ENCODE peak calls at places on chromosome 22, in six cellular contexts. One of them, this sample, is unnamed.

GRCh38 chr22:49237703-49238102 is 590.0 kb downstream of the BRD1 start:
- DNase-seq in IMR-90: no peak
- DNase-seq in mesenchymal stem cell: no peak
- DNase-seq in H9: no peak
- DNase-seq in trophoblast cell: no peak
- DNase-seq in neuronal stem cell: no peak
- DNase-seq in this sample: no peak

GRCh38 chr22:35154937-35155387 is 89.0 kb downstream of the ISX start:
- DNase-seq in neuronal stem cell: peak; percentile 56
- DNase-seq in H9: peak; percentile 93
- DNase-seq in IMR-90: peak; percentile 35
- DNase-seq in mesenchymal stem cell: peak; percentile 50
- DNase-seq in trophoblast cell: peak; percentile 33
- DNase-seq in this sample: peak; percentile 95

GRCh38 chr22:25509391-25509791 is 55.1 kb upstream of the GRK3 start:
- DNase-seq in neuronal stem cell: no peak
- DNase-seq in trophoblast cell: peak; percentile 17
- DNase-seq in IMR-90: peak; percentile 44
- DNase-seq in mesenchymal stem cell: no peak
- DNase-seq in H9: no peak
- DNase-seq in this sample: no peak

GRCh38 chr22:49925525-49926128 is 7.2 kb downstream of the CRELD2 start:
- DNase-seq in neuronal stem cell: no peak
- DNase-seq in IMR-90: no peak
- DNase-seq in trophoblast cell: no peak
- DNase-seq in mesenchymal stem cell: no peak
- DNase-seq in H9: no peak
- DNase-seq in this sample: no peak

GRCh38 chr22:30857103-30857502 is 111.5 kb downstream of the MORC2 start:
- DNase-seq in trophoblast cell: no peak
- DNase-seq in mesenchymal stem cell: no peak
- DNase-seq in H9: no peak
- DNase-seq in neuronal stem cell: no peak
- DNase-seq in IMR-90: no peak
- DNase-seq in this sample: no peak

GRCh38 chr22:24695958-24696511 is 78.5 kb downstream of the PIWIL3 start:
- DNase-seq in H9: peak; percentile 66
- DNase-seq in IMR-90: peak; percentile 69
- DNase-seq in trophoblast cell: no peak
- DNase-seq in neuronal stem cell: no peak
- DNase-seq in mesenchymal stem cell: peak; percentile 51
- DNase-seq in this sample: peak; percentile 82

GRCh38 chr22:33766056-33766455 is 154.2 kb downstream of the LARGE1 start:
- DNase-seq in IMR-90: no peak
- DNase-seq in H9: no peak
- DNase-seq in trophoblast cell: no peak
- DNase-seq in mesenchymal stem cell: no peak
- DNase-seq in neuronal stem cell: no peak
- DNase-seq in this sample: no peak

GRCh38 chr22:24329453-24329852 is 58.8 kb downstream of the SPECC1L start:
- DNase-seq in trophoblast cell: no peak
- DNase-seq in mesenchymal stem cell: no peak
- DNase-seq in H9: no peak
- DNase-seq in neuronal stem cell: no peak
- DNase-seq in IMR-90: no peak
- DNase-seq in this sample: no peak

GRCh38 chr22:49155809-49156580 is 671.7 kb downstream of the BRD1 start:
- DNase-seq in trophoblast cell: no peak
- DNase-seq in IMR-90: no peak
- DNase-seq in mesenchymal stem cell: no peak
- DNase-seq in neuronal stem cell: no peak
- DNase-seq in H9: no peak
- DNase-seq in this sample: no peak

GRCh38 chr22:39897841-39898240 is 3.0 kb upstream of the GRAP2 start:
- DNase-seq in neuronal stem cell: no peak
- DNase-seq in H9: no peak
- DNase-seq in IMR-90: no peak
- DNase-seq in mesenchymal stem cell: no peak
- DNase-seq in trophoblast cell: no peak
- DNase-seq in this sample: no peak

GRCh38 chr22:22692707-22693530 is 48.5 kb downstream of the GGTLC2 start:
- DNase-seq in H9: peak; percentile 68
- DNase-seq in neuronal stem cell: peak; percentile 33
- DNase-seq in IMR-90: peak; percentile 57
- DNase-seq in trophoblast cell: peak; percentile 61
- DNase-seq in mesenchymal stem cell: no peak
- DNase-seq in this sample: peak; percentile 68

GRCh38 chr22:23565942-23566715 is 14.0 kb downstream of the IGLL1 start:
- DNase-seq in H9: peak; percentile 38
- DNase-seq in neuronal stem cell: peak; percentile 55
- DNase-seq in mesenchymal stem cell: no peak
- DNase-seq in trophoblast cell: no peak
- DNase-seq in IMR-90: no peak
- DNase-seq in this sample: peak; percentile 26

GRCh38 chr22:32058656-32059280 is 15.7 kb downstream of the SLC5A1 start:
- DNase-seq in trophoblast cell: peak; percentile 6
- DNase-seq in neuronal stem cell: no peak
- DNase-seq in H9: no peak
- DNase-seq in IMR-90: no peak
- DNase-seq in mesenchymal stem cell: peak; percentile 26
- DNase-seq in this sample: peak; percentile 86

GRCh38 chr22:46359362-46359761 is 23.8 kb downstream of the TRMU start:
- DNase-seq in trophoblast cell: no peak
- DNase-seq in neuronal stem cell: no peak
- DNase-seq in mesenchymal stem cell: no peak
- DNase-seq in IMR-90: no peak
- DNase-seq in H9: no peak
- DNase-seq in this sample: no peak

GRCh38 chr22:42961815-42962214 is 53.1 kb downstream of the PACSIN2 start:
- DNase-seq in IMR-90: no peak
- DNase-seq in H9: no peak
- DNase-seq in mesenchymal stem cell: no peak
- DNase-seq in neuronal stem cell: no peak
- DNase-seq in trophoblast cell: no peak
- DNase-seq in this sample: no peak

GRCh38 chr22:23888615-23889401 is 5.4 kb upstream of the MIF start:
- DNase-seq in neuronal stem cell: no peak
- DNase-seq in mesenchymal stem cell: peak; percentile 57
- DNase-seq in trophoblast cell: no peak
- DNase-seq in H9: no peak
- DNase-seq in IMR-90: peak; percentile 39
- DNase-seq in this sample: peak; percentile 50

GRCh38 chr22:23144926-23145906 is at the start of gene RAB36:
- DNase-seq in mesenchymal stem cell: peak; percentile 96
- DNase-seq in IMR-90: peak; percentile 98
- DNase-seq in H9: peak; percentile 100
- DNase-seq in neuronal stem cell: peak; percentile 98
- DNase-seq in trophoblast cell: peak; percentile 98
- DNase-seq in this sample: peak; percentile 99

GRCh38 chr22:50079689-50080465 is 5.3 kb downstream of the MLC1 start:
- DNase-seq in IMR-90: no peak
- DNase-seq in mesenchymal stem cell: no peak
- DNase-seq in neuronal stem cell: no peak
- DNase-seq in trophoblast cell: no peak
- DNase-seq in H9: no peak
- DNase-seq in this sample: no peak

GRCh38 chr22:37739611-37740049 is 42.8 kb downstream of the TRIOBP start:
- DNase-seq in mesenchymal stem cell: no peak
- DNase-seq in IMR-90: no peak
- DNase-seq in neuronal stem cell: no peak
- DNase-seq in H9: no peak
- DNase-seq in trophoblast cell: no peak
- DNase-seq in this sample: no peak

GRCh38 chr22:24947881-24948280 is 1.4 kb upstream of the LHFPL7 start:
- DNase-seq in IMR-90: no peak
- DNase-seq in trophoblast cell: no peak
- DNase-seq in mesenchymal stem cell: no peak
- DNase-seq in H9: peak; percentile 49
- DNase-seq in neuronal stem cell: no peak
- DNase-seq in this sample: peak; percentile 44

GRCh38 chr22:47236718-47237117 is 474.3 kb downstream of the TBC1D22A start:
- DNase-seq in IMR-90: no peak
- DNase-seq in trophoblast cell: no peak
- DNase-seq in H9: no peak
- DNase-seq in mesenchymal stem cell: no peak
- DNase-seq in neuronal stem cell: no peak
- DNase-seq in this sample: no peak

GRCh38 chr22:46917702-46918101 is 155.3 kb downstream of the TBC1D22A start:
- DNase-seq in IMR-90: no peak
- DNase-seq in mesenchymal stem cell: no peak
- DNase-seq in neuronal stem cell: no peak
- DNase-seq in trophoblast cell: no peak
- DNase-seq in H9: no peak
- DNase-seq in this sample: no peak

GRCh38 chr22:23075050-23075449 is 4.7 kb downstream of the GNAZ start:
- DNase-seq in mesenchymal stem cell: no peak
- DNase-seq in trophoblast cell: no peak
- DNase-seq in IMR-90: no peak
- DNase-seq in H9: no peak
- DNase-seq in neuronal stem cell: no peak
- DNase-seq in this sample: no peak

GRCh38 chr22:44335903-44336803 is 23.4 kb upstream of the SHISAL1 start:
- DNase-seq in H9: peak; percentile 42
- DNase-seq in IMR-90: no peak
- DNase-seq in trophoblast cell: no peak
- DNase-seq in neuronal stem cell: no peak
- DNase-seq in mesenchymal stem cell: no peak
- DNase-seq in this sample: peak; percentile 55
- H3K23ac ChIP-seq in H9: no peak overlapping the region
- H3K23ac ChIP-seq in IMR-90: no peak overlapping the region
- H3K23ac ChIP-seq in trophoblast cell: peak overlapping the region; percentile 50
- H3K23ac ChIP-seq in neuronal stem cell: peak overlapping the region; percentile 83
- H3K23ac ChIP-seq in mesenchymal stem cell: no peak overlapping the region
- H3K23ac ChIP-seq in this sample: peak overlapping the region; percentile 45

GRCh38 chr22:26553056-26553752 is 36.7 kb downstream of the TPST2 start:
- DNase-seq in IMR-90: peak; percentile 94
- DNase-seq in neuronal stem cell: no peak
- DNase-seq in H9: no peak
- DNase-seq in trophoblast cell: no peak
- DNase-seq in mesenchymal stem cell: peak; percentile 88
- DNase-seq in this sample: no peak
- H3K4me1 ChIP-seq in IMR-90: peaks cover 23% of the 10 kb centered on the region
- H3K4me1 ChIP-seq in neuronal stem cell: peaks cover 22% of the 10 kb centered on the region
- H3K4me1 ChIP-seq in H9: peaks cover 15% of the 10 kb centered on the region
- H3K4me1 ChIP-seq in trophoblast cell: peaks cover 8% of the 10 kb centered on the region
- H3K4me1 ChIP-seq in mesenchymal stem cell: peaks cover 22% of the 10 kb centered on the region
- H3K4me1 ChIP-seq in this sample: peaks cover 10% of the 10 kb centered on the region

GRCh38 chr22:36329217-36330078 is 58.3 kb downstream of the MYH9 start:
- DNase-seq in mesenchymal stem cell: peak; percentile 97
- DNase-seq in neuronal stem cell: peak; percentile 84
- DNase-seq in H9: peak; percentile 97
- DNase-seq in trophoblast cell: peak; percentile 98
- DNase-seq in IMR-90: peak; percentile 97
- DNase-seq in this sample: peak; percentile 100
- H3K23ac ChIP-seq in mesenchymal stem cell: no peak overlapping the region
- H3K23ac ChIP-seq in neuronal stem cell: no peak overlapping the region
- H3K23ac ChIP-seq in H9: peak overlapping the region; percentile 92
- H3K23ac ChIP-seq in trophoblast cell: peak overlapping the region; percentile 92
- H3K23ac ChIP-seq in IMR-90: peak overlapping the region; percentile 100
- H3K23ac ChIP-seq in this sample: peak overlapping the region; percentile 54

GRCh38 chr22:17152340-17152739 is 6.7 kb downstream of the HDHD5 start:
- DNase-seq in IMR-90: no peak
- DNase-seq in neuronal stem cell: no peak
- DNase-seq in trophoblast cell: no peak
- DNase-seq in H9: no peak
- DNase-seq in mesenchymal stem cell: no peak
- DNase-seq in this sample: no peak
- H3K4me1 ChIP-seq in IMR-90: no peaks in the 10 kb centered on the region
- H3K4me1 ChIP-seq in neuronal stem cell: no peaks in the 10 kb centered on the region
- H3K4me1 ChIP-seq in trophoblast cell: no peaks in the 10 kb centered on the region
- H3K4me1 ChIP-seq in H9: no peaks in the 10 kb centered on the region
- H3K4me1 ChIP-seq in mesenchymal stem cell: no peaks in the 10 kb centered on the region
- H3K4me1 ChIP-seq in this sample: no peaks in the 10 kb centered on the region

DNA sequence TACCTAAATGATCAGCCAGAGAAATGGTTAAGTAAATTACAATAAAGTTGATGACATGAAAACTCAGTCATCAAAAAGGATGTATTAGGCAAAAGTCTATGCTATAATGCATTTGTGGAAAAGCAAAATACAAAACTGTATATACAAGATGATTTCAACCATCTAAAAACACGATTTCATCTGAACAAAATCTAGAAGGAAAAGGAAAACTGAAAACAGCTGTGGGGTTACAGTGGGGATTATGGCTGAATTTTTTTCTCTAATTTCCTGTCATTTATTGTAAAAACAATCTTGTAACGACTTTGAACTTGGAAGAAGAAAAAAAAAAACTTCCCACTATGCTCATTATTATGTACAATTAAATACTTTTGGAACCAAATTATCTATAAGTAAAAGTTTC is 30.3 kb downstream of the CHEK2 start:
- DNase-seq in H9: no peak
- DNase-seq in neuronal stem cell: no peak
- DNase-seq in mesenchymal stem cell: no peak
- DNase-seq in trophoblast cell: no peak
- DNase-seq in IMR-90: no peak
- DNase-seq in this sample: no peak
- H3K23ac ChIP-seq in H9: no peak overlapping the region
- H3K23ac ChIP-seq in neuronal stem cell: no peak overlapping the region
- H3K23ac ChIP-seq in mesenchymal stem cell: no peak overlapping the region
- H3K23ac ChIP-seq in trophoblast cell: no peak overlapping the region
- H3K23ac ChIP-seq in IMR-90: peak overlapping the region; percentile 36
- H3K23ac ChIP-seq in this sample: no peak overlapping the region